ENCODE peak calls at places on chromosome 14, in eight cellular contexts. L, K, J, R, M, F, C and N are unnamed samples.

GRCh38 chr14:20606190-20606901 is 15.2 kb upstream of the RNASE12 start:
- DNase-seq in C (peak; percentile 40), R (no peak), L (no peak), M (no peak), K (no peak), J (no peak), F (peak; percentile 63), N (no peak)

GRCh38 chr14:73365727-73366126 is 92.6 kb downstream of the NUMB start:
- DNase-seq in J (no peak), C (peak; percentile 24), M (no peak), K (no peak), L (no peak), F (no peak), R (no peak), N (no peak)

GRCh38 chr14:95320076-95320895 is 578 bp upstream of the CLMN start:
- DNase-seq in R (no peak), M (no peak), L (peak; percentile 48), C (no peak), J (no peak), F (no peak), K (no peak), N (no peak)

GRCh38 chr14:104343294-104343625 is 204.9 kb downstream of the KIF26A start:
- DNase-seq in F (no peak), K (no peak), C (no peak), J (peak; percentile 6), R (no peak), M (no peak), L (no peak), N (no peak)

GRCh38 chr14:23929822-23930294 is 23.7 kb upstream of the DHRS4 start:
- DNase-seq in R (peak; percentile 66), C (peak; percentile 76), J (peak; percentile 87), L (peak; percentile 54), M (peak; percentile 71), F (peak; percentile 91), K (peak; percentile 70), N (peak; percentile 72)

GRCh38 chr14:103533137-103533998 is 4.4 kb downstream of the TRMT61A start:
- DNase-seq in C (no peak), K (no peak), R (no peak), M (no peak), J (no peak), F (no peak), L (no peak), N (no peak)

GRCh38 chr14:48914382-48914781 is 671.8 kb downstream of the RPS29 start:
- DNase-seq in F (no peak), M (no peak), C (no peak), J (no peak), R (no peak), K (no peak), L (no peak), N (no peak)

GRCh38 chr14:76872796-76873432 is 46.7 kb downstream of the LRRC74A start:
- DNase-seq in L (peak; percentile 46), J (peak; percentile 73), C (peak; percentile 44), R (peak; percentile 43), M (no peak), K (peak; percentile 50), F (peak; percentile 77), N (peak; percentile 71)

GRCh38 chr14:79573486-79573885 is 637.8 kb downstream of the DIO2 start:
- DNase-seq in R (no peak), K (no peak), C (peak; percentile 26), L (no peak), F (no peak), J (no peak), M (no peak), N (no peak)

GRCh38 chr14:90533591-90534021 is 136.8 kb downstream of the CALM1 start:
- DNase-seq in R (no peak), K (no peak), F (no peak), L (no peak), C (no peak), J (no peak), M (no peak), N (peak; percentile 71)

GRCh38 chr14:87869619-87870583 is 123.1 kb downstream of the GALC start:
- DNase-seq in F (peak; percentile 38), C (peak; percentile 93), L (no peak), R (no peak), J (no peak), M (no peak), K (no peak), N (no peak)

GRCh38 chr14:24938593-24938992 is 111.4 kb downstream of the STXBP6 start:
- DNase-seq in F (no peak), J (no peak), C (no peak), R (no peak), L (no peak), M (no peak), K (no peak), N (no peak)

GRCh38 chr14:64645220-64645891 is 58.9 kb upstream of the PLEKHG3 start:
- DNase-seq in F (peak; percentile 63), M (no peak), J (no peak), R (no peak), L (no peak), K (no peak), C (peak; percentile 99), N (no peak)

GRCh38 chr14:54568821-54569591 is 2.1 kb downstream of the SAMD4A start:
- DNase-seq in L (no peak), M (no peak), C (peak; percentile 42), K (no peak), F (peak; percentile 21), J (no peak), R (no peak), N (no peak)

GRCh38 chr14:30681752-30682355 is 59.7 kb downstream of the SCFD1 start:
- DNase-seq in C (peak; percentile 25), J (no peak), L (no peak), R (no peak), K (no peak), M (no peak), F (no peak), N (no peak)

GRCh38 chr14:94407906-94408305 is 19.5 kb upstream of the SERPINA1 start:
- DNase-seq in M (no peak), R (no peak), J (no peak), C (peak; percentile 34), F (no peak), K (no peak), L (no peak), N (no peak)

GRCh38 chr14:104383088-104383805 is 196.3 kb upstream of the C14orf180 start:
- DNase-seq in K (no peak), M (peak; percentile 62), F (no peak), C (no peak), R (no peak), L (no peak), J (no peak), N (peak; percentile 60)

GRCh38 chr14:30267141-30267540 is 291.8 kb upstream of the G2E3 start:
- DNase-seq in F (no peak), J (no peak), L (no peak), M (no peak), K (no peak), C (peak; percentile 73), R (no peak), N (no peak)

GRCh38 chr14:22159049-22159448 is 430.0 kb downstream of the DAD1 start:
- DNase-seq in J (no peak), K (no peak), L (no peak), M (no peak), F (no peak), R (no peak), C (no peak), N (no peak)

GRCh38 chr14:74134484-74134883 is 49.7 kb downstream of the LIN52 start:
- DNase-seq in M (no peak), C (no peak), L (no peak), K (no peak), F (no peak), R (no peak), J (no peak), N (no peak)

GRCh38 chr14:28308727-28309126 is 457.9 kb upstream of the FOXG1 start:
- DNase-seq in F (no peak), M (no peak), L (no peak), C (peak; percentile 84), K (no peak), R (no peak), J (no peak), N (no peak)